ENCODE peak calls at places on chromosome 3, in six cellular contexts. D is pancreas, J is MM.1S, R is neural crest cell, T is GM13976, L is mucosa of descending colon. H is an unnamed sample.

GRCh38 chr3:195714380-195715011 is 6.3 kb upstream of the MUC20 start:
- DNase-seq in D (no peak), J (no peak), R (no peak), T (no peak), L (no peak), H (no peak)

GRCh38 chr3:11312139-11312538 is 39.9 kb downstream of the ATG7 start:
- DNase-seq in D (no peak), J (no peak), R (no peak), T (no peak), L (no peak), H (no peak)

GRCh38 chr3:3334456-3334855 is 155.0 kb upstream of the CRBN start:
- DNase-seq in D (no peak), J (no peak), R (no peak), T (no peak), L (no peak), H (no peak)

GRCh38 chr3:53092942-53093341 is 37.3 kb downstream of the RFT1 start:
- DNase-seq in D (no peak), J (no peak), R (no peak), T (no peak), L (no peak), H (no peak)

GRCh38 chr3:122786067-122786466 is 7.6 kb downstream of the HSPBAP1 start:
- DNase-seq in D (no peak), J (no peak), R (no peak), T (no peak), L (no peak), H (no peak)

GRCh38 chr3:65935724-65936123 is 103.0 kb downstream of the MAGI1 start:
- DNase-seq in D (no peak), J (no peak), R (no peak), T (no peak), L (no peak), H (no peak)

GRCh38 chr3:187445352-187445751 is 77.2 kb downstream of the RTP4 start:
- DNase-seq in D (no peak), J (no peak), R (no peak), T (no peak), L (no peak), H (no peak)

GRCh38 chr3:66490214-66490613 is 10.6 kb downstream of the LRIG1 start:
- DNase-seq in D (no peak), J (peak), R (no peak), T (no peak), L (no peak), H (no peak)

GRCh38 chr3:46664971-46665762 is 28.3 kb downstream of the ALS2CL start:
- DNase-seq in D (no peak), J (no peak), R (no peak), T (no peak), L (no peak), H (no peak)

GRCh38 chr3:82080261-82080660 is 318.8 kb upstream of the GBE1 start:
- DNase-seq in D (no peak), J (no peak), R (no peak), T (no peak), L (no peak), H (no peak)

GRCh38 chr3:158727499-158728377 is 4.5 kb downstream of the RARRES1 start:
- DNase-seq in D (no peak), J (peak), R (peak), T (peak), L (no peak), H (peak)

GRCh38 chr3:192819001-192819569 is 91.7 kb upstream of the FGF12 start:
- DNase-seq in D (no peak), J (no peak), R (no peak), T (no peak), L (no peak), H (no peak)

GRCh38 chr3:156602424-156602823 is 47.5 kb upstream of the SSR3 start:
- DNase-seq in D (no peak), J (no peak), R (no peak), T (peak), L (no peak), H (no peak)

GRCh38 chr3:102053375-102053989 is 204.2 kb downstream of the NFKBIZ start:
- DNase-seq in D (no peak), J (no peak), R (no peak), T (no peak), L (no peak), H (no peak)

GRCh38 chr3:149224736-149225594 is 3.3 kb upstream of the CP start:
- DNase-seq in D (no peak), J (peak), R (no peak), T (peak), L (no peak), H (no peak)

GRCh38 chr3:42510325-42510724 is 7.9 kb downstream of the VIPR1 start:
- DNase-seq in D (no peak), J (no peak), R (no peak), T (no peak), L (peak), H (no peak)

GRCh38 chr3:117103645-117104044 is 394.1 kb downstream of the TUSC7 start:
- DNase-seq in D (no peak), J (no peak), R (no peak), T (no peak), L (no peak), H (no peak)

GRCh38 chr3:117104381-117104780 is 394.8 kb downstream of the TUSC7 start:
- DNase-seq in D (no peak), J (no peak), R (no peak), T (no peak), L (no peak), H (no peak)

GRCh38 chr3:117102441-117102840 is 392.9 kb downstream of the TUSC7 start:
- DNase-seq in D (no peak), J (no peak), R (no peak), T (no peak), L (no peak), H (no peak)

GRCh38 chr3:117105650-117106049 is 396.1 kb downstream of the TUSC7 start:
- DNase-seq in D (no peak), J (no peak), R (no peak), T (no peak), L (no peak), H (no peak)

DNA sequence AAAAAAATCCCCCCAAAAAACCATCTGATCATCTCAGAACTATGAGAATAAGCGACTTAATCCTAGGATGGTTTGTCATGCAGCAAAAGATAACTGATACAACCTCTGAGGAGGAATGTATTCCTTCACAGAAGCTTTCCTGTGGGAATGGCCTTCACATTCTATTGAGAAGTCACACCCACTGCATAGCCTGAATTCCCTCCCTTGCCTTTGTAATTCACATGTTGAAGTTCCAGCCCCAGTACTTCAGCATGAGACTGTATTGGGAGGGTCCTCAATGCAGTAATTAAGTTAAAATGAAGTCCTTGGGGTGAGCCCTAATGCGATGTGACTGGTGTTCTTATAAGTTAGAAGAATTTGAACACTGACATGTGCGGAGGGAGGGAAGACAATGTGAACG is 395.2 kb downstream of the TUSC7 start:
- DNase-seq in D (no peak), J (no peak), R (no peak), T (no peak), L (no peak), H (no peak)
- TF ChIP-seq CTCF in D (no peak), J (no peak), R (no peak), T (no peak), L (no peak), H (no peak)

GRCh38 chr3:127373701-127374625 is 86.1 kb upstream of the PRR20G start:
- DNase-seq in D (no peak), J (no peak), R (peak), T (peak), L (peak), H (peak)
- TF ChIP-seq CTCF in D (no peak), J (peak), R (peak), T (peak), L (no peak), H (peak)

GRCh38 chr3:39977058-39977794 is 167.8 kb downstream of the MYRIP start:
- DNase-seq in D (no peak), J (no peak), R (no peak), T (no peak), L (no peak), H (no peak)
- TF ChIP-seq CTCF in D (no peak), J (no peak), R (no peak), T (no peak), L (no peak), H (no peak)

GRCh38 chr3:133376805-133377204 is 23.1 kb upstream of the BFSP2 start:
- DNase-seq in D (no peak), J (no peak), R (no peak), T (no peak), L (no peak), H (no peak)
- TF ChIP-seq CTCF in D (no peak), J (no peak), R (no peak), T (no peak), L (no peak), H (no peak)